ENCODE peak calls at places on chromosomes 1 and 21, in eight cellular contexts. I, H, W, O, K, T, V and E are unnamed samples.

GRCh38 chr1:94044290-94044790 is 76.6 kb downstream of the ABCA4 start:
- DNase-seq in O (no peak), V (no peak), I (peak; percentile 76), T (peak; percentile 72), H (no peak), K (peak; percentile 84), W (no peak), E (no peak)

GRCh38 chr1:243799908-243800307 is 50.1 kb downstream of the AKT3 start:
- DNase-seq in K (no peak), H (no peak), O (no peak), V (peak; percentile 12), W (peak; percentile 21), T (no peak), I (no peak), E (no peak)

GRCh38 chr1:24318988-24319863 is at the start of gene GRHL3:
- DNase-seq in I (no peak), V (no peak), K (no peak), H (peak; percentile 27), T (no peak), O (no peak), W (no peak), E (no peak)

GRCh38 chr1:246450485-246451251 is 56.4 kb downstream of the SMYD3 start:
- DNase-seq in W (peak; percentile 54), O (no peak), H (peak; percentile 26), I (no peak), T (no peak), V (peak; percentile 49), K (no peak), E (no peak)

GRCh38 chr1:48530727-48531351 is 58.8 kb upstream of the SPATA6 start:
- DNase-seq in I (no peak), H (peak; percentile 93), W (peak; percentile 59), T (no peak), O (no peak), V (peak; percentile 23), K (no peak), E (peak; percentile 17)

GRCh38 chr1:49364676-49365075 is 588.0 kb upstream of the BEND5 start:
- DNase-seq in I (no peak), T (no peak), W (no peak), K (no peak), V (no peak), O (no peak), H (no peak), E (no peak)

GRCh38 chr1:207040181-207040533 is 7.6 kb upstream of the C1orf116 start:
- DNase-seq in H (no peak), W (no peak), O (no peak), I (no peak), K (no peak), V (no peak), T (no peak), E (no peak)

GRCh38 chr1:179883040-179883501 is 986 bp downstream of the TOR1AIP1 start:
- DNase-seq in T (no peak), K (no peak), I (no peak), W (no peak), V (no peak), O (no peak), H (no peak), E (no peak)

GRCh38 chr1:234533034-234533571 is 54.1 kb upstream of the TARBP1 start:
- DNase-seq in K (no peak), H (no peak), V (peak; percentile 98), I (peak; percentile 51), W (peak; percentile 98), T (peak; percentile 82), O (peak; percentile 94), E (peak; percentile 39)

GRCh38 chr1:241411776-241412338 is 54.9 kb upstream of the RGS7 start:
- DNase-seq in T (no peak), V (no peak), O (no peak), I (no peak), W (no peak), K (no peak), H (no peak), E (peak; percentile 72)

GRCh38 chr1:11842154-11843041 is 5.2 kb downstream of the NPPA start:
- DNase-seq in K (no peak), O (no peak), W (peak; percentile 40), V (peak; percentile 10), T (peak; percentile 28), I (peak; percentile 63), H (no peak), E (no peak)

GRCh38 chr1:214124281-214124805 is 136.6 kb downstream of the PROX1 start:
- DNase-seq in W (no peak), V (no peak), O (no peak), H (no peak), I (no peak), T (no peak), K (no peak), E (no peak)

GRCh38 chr1:23559985-23560755 is 869 bp upstream of the ID3 start:
- DNase-seq in T (no peak), O (no peak), V (peak; percentile 65), W (no peak), H (peak; percentile 39), I (no peak), K (no peak), E (no peak)

GRCh38 chr21:38797470-38797869 is 8.3 kb upstream of the ETS2 start:
- DNase-seq in V (no peak), O (no peak), T (no peak), K (no peak), H (peak; percentile 35), I (no peak), W (no peak), E (no peak)

GRCh38 chr1:200090252-200091159 is 63.0 kb downstream of the NR5A2 start:
- DNase-seq in H (no peak), O (no peak), K (no peak), V (peak; percentile 6), T (no peak), W (no peak), I (no peak), E (no peak)

GRCh38 chr1:87399701-87400100 is 71.0 kb downstream of the LMO4 start:
- DNase-seq in I (no peak), V (no peak), H (no peak), O (no peak), W (no peak), T (no peak), K (no peak), E (no peak)

GRCh38 chr1:94734963-94735899 is 84.9 kb upstream of the SLC44A3 start:
- DNase-seq in I (peak; percentile 28), W (peak; percentile 63), T (peak; percentile 44), O (no peak), H (no peak), V (peak; percentile 76), K (no peak), E (peak; percentile 77)

GRCh38 chr1:27571439-27572018 is 32.4 kb downstream of the AHDC1 start:
- DNase-seq in K (no peak), I (peak; percentile 41), W (no peak), T (peak; percentile 64), V (no peak), O (peak; percentile 83), H (no peak), E (no peak)

GRCh38 chr21:44870748-44871495 is 2.6 kb downstream of the PTTG1IP start:
- DNase-seq in K (peak; percentile 81), W (no peak), V (no peak), T (no peak), I (peak; percentile 59), O (no peak), H (no peak), E (no peak)
- H3K4me3 ChIP-seq in K (no peak overlapping the region), W (peak overlapping the region; percentile 84), V (peak overlapping the region; percentile 94), T (no peak overlapping the region), I (peak overlapping the region; percentile 96), O (peak overlapping the region; percentile 73), H (peak overlapping the region; percentile 4), E (peak overlapping the region; percentile 87)

GRCh38 chr1:183607322-183607980 is 17.2 kb upstream of the NCF2 start:
- DNase-seq in K (no peak), I (no peak), H (no peak), V (no peak), W (no peak), O (no peak), T (no peak), E (no peak)

GRCh38 chr1:183612407-183612806 is 22.1 kb upstream of the NCF2 start:
- DNase-seq in K (no peak), W (no peak), I (no peak), O (no peak), V (no peak), T (no peak), H (no peak), E (no peak)

GRCh38 chr1:183611021-183611420 is 20.8 kb upstream of the NCF2 start:
- DNase-seq in O (no peak), I (no peak), K (no peak), T (no peak), V (no peak), H (no peak), W (no peak), E (no peak)

GRCh38 chr1:183610053-183610452 is 19.8 kb upstream of the NCF2 start:
- DNase-seq in K (no peak), V (peak; percentile 81), H (no peak), W (peak; percentile 42), O (no peak), I (no peak), T (no peak), E (no peak)

GRCh38 chr1:183609313-183609712 is 19.1 kb upstream of the NCF2 start:
- DNase-seq in O (peak; percentile 79), V (peak; percentile 90), I (peak; percentile 67), W (peak; percentile 71), H (peak; percentile 20), T (peak; percentile 65), K (no peak), E (no peak)
- TF ChIP-seq CTCF in O (peak; percentile 50), V (peak; percentile 72), I (peak; percentile 58), W (peak; percentile 63), H (peak; percentile 70), T (peak; percentile 64), K (peak; percentile 21), E (peak; percentile 50)

GRCh38 chr1:147772540-147772939 is 12.1 kb upstream of the GJA5 start:
- DNase-seq in K (no peak), I (no peak), V (no peak), W (no peak), H (no peak), T (no peak), O (no peak), E (no peak)
- H3K4me3 ChIP-seq in K (peak overlapping the region; percentile 9), I (peak overlapping the region; percentile 48), V (no peak overlapping the region), W (no peak overlapping the region), H (no peak overlapping the region), T (peak overlapping the region; percentile 15), O (no peak overlapping the region), E (no peak overlapping the region)

GRCh38 chr21:46326110-46326703 is 2.3 kb downstream of the PCNT start:
- DNase-seq in V (no peak), T (no peak), I (no peak), O (no peak), H (no peak), K (no peak), W (no peak), E (no peak)

GRCh38 chr21:46323710-46324389 is at the start of the genes C21orf58 and PCNT:
- DNase-seq in T (peak; percentile 96), I (peak; percentile 98), K (peak; percentile 97), H (peak; percentile 98), W (peak; percentile 97), V (peak; percentile 97), O (peak; percentile 99), E (peak; percentile 90)

GRCh38 chr21:46324390-46325072 is 575 bp downstream of the PCNT start:
- DNase-seq in H (peak; percentile 90), W (peak; percentile 80), V (peak; percentile 74), I (peak; percentile 91), T (peak; percentile 83), K (peak; percentile 85), O (peak; percentile 93), E (no peak)

GRCh38 chr21:46323227-46323709 is 402 bp downstream of the C21orf58 start:
- DNase-seq in I (no peak), H (peak; percentile 28), V (no peak), W (no peak), K (no peak), T (no peak), O (peak; percentile 74), E (no peak)

GRCh38 chr21:46325073-46325912 is 1.3 kb downstream of the PCNT start:
- DNase-seq in I (peak; percentile 48), H (peak; percentile 76), V (peak; percentile 39), T (peak; percentile 28), K (no peak), W (peak; percentile 40), O (peak; percentile 75), E (no peak)
- TF ChIP-seq CTCF in I (peak; percentile 37), H (peak; percentile 26), V (peak; percentile 47), T (no peak), K (no peak), W (peak; percentile 45), O (peak; percentile 11), E (peak; percentile 21)